ENCODE peak calls at places on chromosomes 13 and 19, in ten cellular contexts. M, O, N, D, X, B, H, K, I and J are unnamed samples.

GRCh38 chr13:44818428-44818827 is 170.8 kb downstream of the NUFIP1 start:
- DNase-seq in N (peak), H (no peak), B (no peak), I (peak), X (no peak), K (no peak), D (peak), M (no peak), O (peak), J (no peak)

GRCh38 chr13:82436099-82436585 is 1446.1 kb downstream of the SLITRK1 start:
- DNase-seq in D (no peak), N (no peak), I (no peak), X (no peak), K (no peak), O (no peak), B (no peak), H (no peak), M (no peak), J (no peak)

GRCh38 chr19:42313096-42313839 is at the start of gene TMEM145:
- DNase-seq in H (peak), K (peak), X (peak), B (no peak), O (peak), D (no peak), M (peak), I (peak), N (peak), J (peak)

GRCh38 chr13:111893607-111894443 is 173.1 kb upstream of the SOX1 start:
- DNase-seq in K (no peak), N (no peak), H (no peak), I (no peak), M (no peak), D (no peak), O (no peak), B (no peak), X (peak), J (no peak)

GRCh38 chr19:51572908-51573307 is 1.8 kb downstream of the ZNF175 start:
- DNase-seq in B (peak), M (peak), H (no peak), N (no peak), D (no peak), O (no peak), I (peak), K (no peak), X (no peak), J (no peak)

GRCh38 chr13:49444517-49445395 is 682 bp downstream of the SETDB2 start:
- DNase-seq in D (no peak), N (peak), K (no peak), H (peak), O (peak), I (peak), X (no peak), M (peak), B (no peak), J (peak)

GRCh38 chr13:52845334-52845761 is 3.1 kb downstream of the PCDH8 start:
- DNase-seq in N (no peak), M (no peak), H (no peak), X (peak), D (peak), B (no peak), I (no peak), K (no peak), O (peak), J (no peak)

GRCh38 chr19:44816301-44816700 is 7.4 kb downstream of the BCAM start:
- DNase-seq in N (no peak), X (no peak), K (peak), B (no peak), D (no peak), I (no peak), O (no peak), M (no peak), H (no peak), J (no peak)

GRCh38 chr13:106416645-106417044 is 118.8 kb downstream of the EFNB2 start:
- DNase-seq in X (no peak), K (no peak), N (no peak), I (no peak), M (no peak), H (no peak), B (no peak), O (no peak), D (peak), J (no peak)

GRCh38 chr19:840519-841206 is at the start of gene PRTN3:
- DNase-seq in M (no peak), H (no peak), I (no peak), K (peak), X (no peak), N (peak), B (no peak), O (no peak), D (no peak), J (no peak)

GRCh38 chr19:4991538-4991937 is 22.6 kb downstream of the KDM4B start:
- DNase-seq in D (no peak), N (no peak), K (peak), O (no peak), H (no peak), I (no peak), B (no peak), M (no peak), X (no peak), J (no peak)

GRCh38 chr13:72473321-72473720 is 254.1 kb downstream of the MZT1 start:
- DNase-seq in D (no peak), X (no peak), M (no peak), K (no peak), B (no peak), I (no peak), H (no peak), O (no peak), N (no peak), J (no peak)

GRCh38 chr13:60417734-60418133 is 20.7 kb downstream of the TDRD3 start:
- DNase-seq in O (no peak), X (no peak), N (no peak), K (no peak), I (no peak), D (no peak), H (no peak), B (no peak), M (no peak), J (no peak)

GRCh38 chr13:70107125-70107497 is 515 bp upstream of the ATXN8OS start:
- DNase-seq in X (no peak), D (no peak), M (no peak), I (no peak), O (no peak), N (no peak), H (no peak), B (no peak), K (no peak), J (no peak)

GRCh38 chr13:89763011-89763410 is 1584.5 kb upstream of the MIR17HG start:
- DNase-seq in H (no peak), N (no peak), O (no peak), K (no peak), X (no peak), I (peak), M (peak), B (no peak), D (no peak), J (no peak)

GRCh38 chr13:110425444-110425780 is 118.3 kb downstream of the COL4A2 start:
- DNase-seq in B (no peak), M (peak), D (no peak), I (peak), N (no peak), X (no peak), O (no peak), K (no peak), H (no peak), J (peak)

GRCh38 chr19:55304279-55304978 is 20.6 kb downstream of the BRSK1 start:
- DNase-seq in N (peak), X (peak), O (peak), K (peak), M (peak), H (peak), B (no peak), D (peak), I (peak), J (no peak)

GRCh38 chr19:6372594-6373095 is at the start of gene ALKBH7:
- DNase-seq in K (peak), I (peak), N (peak), O (peak), D (peak), H (peak), B (peak), X (peak), M (peak), J (peak)